ENCODE peak calls at places on chromosomes 11 and 22, in eight cellular contexts. I, L, K, H, Y, E, O and T are unnamed samples.

GRCh38 chr11:9494316-9494715 is 33.5 kb downstream of the ZNF143 start:
- DNase-seq in I (no peak), L (no peak), K (no peak), H (no peak), Y (no peak), E (no peak), O (no peak), T (no peak)

GRCh38 chr11:12556788-12557384 is 117.3 kb upstream of the TEAD1 start:
- DNase-seq in I (peak; percentile 56), L (peak; percentile 75), K (peak; percentile 94), H (peak; percentile 80), Y (peak; percentile 48), E (peak; percentile 80), O (peak; percentile 59), T (peak; percentile 76)

GRCh38 chr22:40621309-40622151 is 15.0 kb downstream of the MRTFA start:
- DNase-seq in I (no peak), L (no peak), K (no peak), H (no peak), Y (no peak), E (no peak), O (no peak), T (no peak)

GRCh38 chr11:69172674-69173073 is 16.9 kb downstream of the SMIM38 start:
- DNase-seq in I (no peak), L (no peak), K (peak; percentile 16), H (peak; percentile 51), Y (no peak), E (no peak), O (no peak), T (no peak)

GRCh38 chr22:34986461-34986977 is 79.4 kb upstream of the ISX start:
- DNase-seq in I (no peak), L (no peak), K (no peak), H (no peak), Y (no peak), E (no peak), O (no peak), T (no peak)

GRCh38 chr11:15918212-15918611 is 438.1 kb downstream of the SOX6 start:
- DNase-seq in I (no peak), L (no peak), K (no peak), H (no peak), Y (no peak), E (no peak), O (no peak), T (no peak)

GRCh38 chr22:36465232-36466021 is 16.0 kb downstream of the TXN2 start:
- DNase-seq in I (peak; percentile 80), L (peak; percentile 78), K (peak; percentile 95), H (peak; percentile 87), Y (no peak), E (peak; percentile 89), O (no peak), T (peak; percentile 50)

GRCh38 chr11:2586793-2587131 is 113.0 kb downstream of the KCNQ1OT1 start:
- DNase-seq in I (no peak), L (no peak), K (no peak), H (no peak), Y (no peak), E (no peak), O (no peak), T (no peak)

GRCh38 chr22:22226448-22227187 is 18.0 kb upstream of the VPREB1 start:
- DNase-seq in I (no peak), L (no peak), K (no peak), H (no peak), Y (no peak), E (no peak), O (no peak), T (no peak)

GRCh38 chr11:110091995-110092576 is 1.1 kb upstream of the ZC3H12C start:
- DNase-seq in I (no peak), L (no peak), K (peak; percentile 40), H (no peak), Y (no peak), E (no peak), O (no peak), T (peak; percentile 22)

GRCh38 chr11:44112083-44112865 is 16.8 kb downstream of the EXT2 start:
- DNase-seq in I (no peak), L (no peak), K (peak; percentile 88), H (no peak), Y (no peak), E (no peak), O (no peak), T (peak; percentile 20)
- H3K27ac ChIP-seq in I (no peak overlapping the region), L (no peak overlapping the region), K (no peak overlapping the region), H (no peak overlapping the region), Y (no peak overlapping the region), E (no peak overlapping the region), O (no peak overlapping the region), T (no peak overlapping the region)

DNA sequence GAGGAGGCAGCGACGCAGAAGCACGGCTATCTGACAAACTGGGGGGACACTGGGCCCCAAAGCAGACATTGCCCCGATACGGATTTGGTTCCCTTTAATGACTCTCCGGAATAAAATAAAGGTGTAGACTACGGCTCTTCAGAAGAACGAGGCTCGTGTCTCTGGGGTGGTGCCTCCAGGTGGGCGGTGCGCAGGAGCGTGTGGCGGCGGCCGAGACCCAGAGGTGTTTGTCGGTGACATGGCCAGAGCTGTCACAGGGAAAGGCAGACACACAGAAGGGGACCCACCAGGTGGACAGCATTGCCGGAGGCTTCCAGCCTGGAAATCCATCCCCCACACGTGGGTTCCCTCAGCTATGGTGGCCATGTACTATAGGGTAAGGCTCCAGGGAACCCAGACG is 366.0 kb downstream of the BRD1 start:
- DNase-seq in I (no peak), L (no peak), K (no peak), H (no peak), Y (no peak), E (no peak), O (no peak), T (no peak)
- H3K9me3 ChIP-seq in I (no peaks in the 10 kb centered on the region), L (no peaks in the 10 kb centered on the region), K (no peaks in the 10 kb centered on the region), H (no peaks in the 10 kb centered on the region), Y (peaks cover 29% of the 10 kb centered on the region), E (no peaks in the 10 kb centered on the region), O (no peaks in the 10 kb centered on the region), T (no peaks in the 10 kb centered on the region)

GRCh38 chr11:74022541-74022940 is 13.7 kb upstream of the UCP3 start:
- DNase-seq in I (no peak), L (no peak), K (no peak), H (no peak), Y (no peak), E (no peak), O (no peak), T (no peak)
- H3K4me3 ChIP-seq in I (no peak overlapping the region), L (no peak overlapping the region), K (no peak overlapping the region), H (no peak overlapping the region), Y (no peak overlapping the region), E (no peak overlapping the region), O (no peak overlapping the region), T (no peak overlapping the region)

GRCh38 chr22:19568337-19569311 is 44.4 kb upstream of the CLDN5 start:
- DNase-seq in I (no peak), L (no peak), K (peak; percentile 98), H (peak; percentile 40), Y (no peak), E (no peak), O (no peak), T (no peak)
- H3K27ac ChIP-seq in I (no peak overlapping the region), L (peak overlapping the region; percentile 54), K (peak overlapping the region; percentile 53), H (no peak overlapping the region), Y (no peak overlapping the region), E (no peak overlapping the region), O (no peak overlapping the region), T (no peak overlapping the region)

GRCh38 chr11:92775277-92775676 is 194.2 kb upstream of the MTNR1B start:
- DNase-seq in I (no peak), L (no peak), K (no peak), H (no peak), Y (no peak), E (no peak), O (no peak), T (no peak)
- H3K9me3 ChIP-seq in I (no peaks in the 10 kb centered on the region), L (no peaks in the 10 kb centered on the region), K (no peaks in the 10 kb centered on the region), H (no peaks in the 10 kb centered on the region), Y (no peaks in the 10 kb centered on the region), E (no peaks in the 10 kb centered on the region), O (no peaks in the 10 kb centered on the region), T (no peaks in the 10 kb centered on the region)

GRCh38 chr11:85685820-85686459 is at the start of gene CCDC89:
- DNase-seq in I (peak; percentile 48), L (peak; percentile 52), K (peak; percentile 98), H (peak; percentile 12), Y (no peak), E (peak; percentile 30), O (peak; percentile 70), T (peak; percentile 89)

GRCh38 chr11:85685131-85685819 is 720 bp downstream of the CCDC89 start:
- DNase-seq in I (no peak), L (no peak), K (peak; percentile 72), H (no peak), Y (no peak), E (no peak), O (no peak), T (peak; percentile 38)

GRCh38 chr11:85679581-85679980 is 6.4 kb downstream of the CCDC89 start:
- DNase-seq in I (no peak), L (no peak), K (no peak), H (no peak), Y (no peak), E (no peak), O (no peak), T (no peak)

GRCh38 chr11:85680897-85681296 is 5.1 kb downstream of the CCDC89 start:
- DNase-seq in I (no peak), L (no peak), K (no peak), H (no peak), Y (no peak), E (no peak), O (no peak), T (no peak)

DNA sequence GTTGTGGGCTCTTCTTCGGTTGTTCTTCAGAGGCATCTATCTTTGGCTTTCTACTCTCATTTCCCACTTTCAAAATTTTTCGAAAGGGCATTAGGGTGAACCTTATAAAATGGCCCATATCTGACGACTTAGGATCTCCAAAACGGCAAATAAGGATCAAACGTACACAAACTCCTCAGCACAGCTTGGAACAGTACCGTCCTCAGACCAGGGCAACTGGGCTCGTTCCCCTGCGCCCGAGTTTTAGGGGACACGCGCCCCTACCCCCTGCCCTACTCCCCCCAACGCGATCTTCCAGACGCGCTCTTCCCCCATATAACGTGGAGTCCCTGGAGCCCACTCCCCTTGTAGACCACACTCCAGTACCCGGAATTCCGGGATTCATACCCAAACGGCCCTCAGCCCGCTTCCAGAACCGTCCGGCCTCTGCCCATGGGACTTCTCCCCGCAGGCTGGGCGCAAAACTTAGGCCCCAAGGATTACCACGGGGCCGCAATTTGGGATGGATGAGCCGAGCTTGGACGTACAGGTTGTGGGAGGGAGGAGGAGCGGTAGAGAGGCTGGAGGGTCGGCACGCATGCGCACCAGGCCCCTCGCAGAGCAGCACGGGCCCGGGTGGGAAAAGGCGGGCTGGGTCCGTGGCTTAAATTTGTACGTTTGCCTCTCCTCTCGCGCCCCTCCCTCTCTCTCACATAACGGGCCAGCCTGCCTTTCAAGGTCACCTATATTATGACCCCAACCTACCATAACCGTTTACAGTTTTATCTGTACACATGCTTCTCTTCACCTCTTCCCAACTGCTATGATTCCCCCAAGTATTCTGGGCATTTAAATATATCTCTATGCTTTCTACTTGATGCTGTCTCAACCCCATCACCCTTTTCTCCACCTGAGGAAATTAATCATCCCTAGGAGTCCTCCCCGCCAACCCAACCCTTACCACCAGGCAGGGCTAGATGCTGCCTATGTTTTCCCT is 3.4 kb downstream of the CCDC89 start:
- DNase-seq in I (peak; percentile 55), L (peak; percentile 43), K (peak; percentile 85), H (peak; percentile 27), Y (no peak), E (peak; percentile 35), O (peak; percentile 25), T (peak; percentile 85)
- H3K4me3 ChIP-seq in I (peak overlapping the region; percentile 57), L (peak overlapping the region; percentile 52), K (peak overlapping the region; percentile 78), H (peak overlapping the region; percentile 44), Y (no peak overlapping the region), E (peak overlapping the region; percentile 55), O (peak overlapping the region; percentile 63), T (peak overlapping the region; percentile 76)